ENCODE peak calls at places on chromosomes 16 and 17, in seven cellular contexts. W, C, V, Y, I, P and J are unnamed samples.

GRCh38 chr17:18257747-18258355 is 687 bp downstream of the FLII start:
- DNase-seq in W (peak; percentile 65), C (peak; percentile 53), V (peak; percentile 88), Y (peak; percentile 57), I (peak; percentile 81), P (no peak), J (peak; percentile 66)

GRCh38 chr16:31472559-31473203 is 729 bp downstream of the TGFB1I1 start:
- DNase-seq in W (peak; percentile 91), C (peak; percentile 83), V (peak; percentile 99), Y (no peak), I (peak; percentile 88), P (peak; percentile 97), J (peak; percentile 87)

GRCh38 chr17:9645858-9646555 is 690 bp downstream of the USP43 start:
- DNase-seq in W (peak; percentile 33), C (no peak), V (no peak), Y (peak; percentile 19), I (peak; percentile 24), P (peak; percentile 39), J (peak; percentile 85)

GRCh38 chr17:43799047-43799446 is 18.8 kb downstream of the CFAP97D1 start:
- DNase-seq in W (no peak), C (no peak), V (no peak), Y (no peak), I (no peak), P (no peak), J (no peak)

GRCh38 chr17:40176409-40177110 is 710 bp upstream of the RAPGEFL1 start:
- DNase-seq in W (no peak), C (no peak), V (no peak), Y (no peak), I (no peak), P (no peak), J (peak; percentile 75)

GRCh38 chr16:9393601-9394000 is 302.2 kb downstream of the HAPSTR1 start:
- DNase-seq in W (no peak), C (no peak), V (no peak), Y (no peak), I (no peak), P (no peak), J (no peak)

GRCh38 chr16:56116577-56116964 is 74.7 kb upstream of the GNAO1 start:
- DNase-seq in W (no peak), C (no peak), V (no peak), Y (no peak), I (no peak), P (no peak), J (no peak)

GRCh38 chr16:67173808-67174705 is 3.7 kb downstream of the NOL3 start:
- DNase-seq in W (peak; percentile 86), C (peak; percentile 72), V (peak; percentile 96), Y (peak; percentile 56), I (peak; percentile 88), P (peak; percentile 87), J (peak; percentile 96)

GRCh38 chr16:46882304-46882939 is 1.7 kb upstream of the GPT2 start:
- DNase-seq in W (no peak), C (no peak), V (no peak), Y (no peak), I (no peak), P (no peak), J (no peak)

GRCh38 chr16:4613636-4614570 is 785 bp downstream of the UBALD1 start:
- DNase-seq in W (peak; percentile 52), C (no peak), V (peak; percentile 69), Y (peak; percentile 43), I (peak; percentile 35), P (peak; percentile 75), J (no peak)

GRCh38 chr17:29572691-29573557 is 4.4 kb downstream of the TP53I13 start:
- DNase-seq in W (peak; percentile 66), C (peak; percentile 41), V (peak; percentile 74), Y (peak; percentile 77), I (peak; percentile 73), P (peak; percentile 79), J (peak; percentile 29)

DNA sequence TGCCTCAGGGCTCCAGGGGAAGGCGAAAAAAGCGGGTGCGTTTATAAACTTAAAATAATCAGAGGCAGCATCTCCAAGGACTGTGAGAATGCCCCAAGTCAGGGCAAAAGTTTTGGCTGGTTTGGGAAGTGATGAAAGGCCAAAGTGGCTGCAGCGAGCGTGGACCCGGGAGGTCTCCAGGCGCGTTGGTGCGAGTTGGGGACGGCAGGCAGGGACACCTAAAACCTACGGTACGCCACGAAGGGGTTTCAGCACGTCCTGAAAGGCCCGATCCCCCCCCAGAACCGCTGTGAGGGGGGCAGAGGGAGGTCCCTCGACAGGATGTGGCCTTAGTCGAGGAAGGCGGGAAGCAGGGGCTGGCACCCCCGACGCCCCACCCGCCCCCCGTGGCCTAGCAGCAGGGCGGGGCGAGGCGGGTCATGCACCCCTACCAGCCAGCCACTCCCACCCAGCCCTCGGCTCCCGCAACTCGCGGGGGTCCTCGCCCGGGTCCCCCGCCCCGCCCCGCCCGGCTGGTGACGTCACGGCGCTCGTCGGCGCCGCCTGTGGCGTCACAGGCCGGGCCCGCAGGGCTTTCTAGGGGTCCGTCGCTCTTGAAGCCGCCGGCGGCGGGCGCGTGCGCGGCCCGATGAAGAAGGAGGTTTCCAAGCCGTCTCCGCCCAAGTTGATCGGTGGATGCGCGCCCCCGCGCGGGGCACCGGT is at the start of gene MYCBPAP:
- DNase-seq in W (peak; percentile 80), C (peak; percentile 77), V (peak; percentile 92), Y (peak; percentile 77), I (peak; percentile 86), P (peak; percentile 89), J (peak; percentile 95)
- TF ChIP-seq CTCF in W (no peak), C (no peak), V (no peak), Y (no peak), I (peak; percentile 27), P (no peak), J (no peak)

GRCh38 chr16:63530208-63530607 is 1494.0 kb upstream of the CDH8 start:
- DNase-seq in W (no peak), C (no peak), V (no peak), Y (no peak), I (no peak), P (no peak), J (no peak)
- TF ChIP-seq CTCF in W (no peak), C (no peak), V (no peak), Y (no peak), I (peak; percentile 41), P (no peak), J (no peak)

DNA sequence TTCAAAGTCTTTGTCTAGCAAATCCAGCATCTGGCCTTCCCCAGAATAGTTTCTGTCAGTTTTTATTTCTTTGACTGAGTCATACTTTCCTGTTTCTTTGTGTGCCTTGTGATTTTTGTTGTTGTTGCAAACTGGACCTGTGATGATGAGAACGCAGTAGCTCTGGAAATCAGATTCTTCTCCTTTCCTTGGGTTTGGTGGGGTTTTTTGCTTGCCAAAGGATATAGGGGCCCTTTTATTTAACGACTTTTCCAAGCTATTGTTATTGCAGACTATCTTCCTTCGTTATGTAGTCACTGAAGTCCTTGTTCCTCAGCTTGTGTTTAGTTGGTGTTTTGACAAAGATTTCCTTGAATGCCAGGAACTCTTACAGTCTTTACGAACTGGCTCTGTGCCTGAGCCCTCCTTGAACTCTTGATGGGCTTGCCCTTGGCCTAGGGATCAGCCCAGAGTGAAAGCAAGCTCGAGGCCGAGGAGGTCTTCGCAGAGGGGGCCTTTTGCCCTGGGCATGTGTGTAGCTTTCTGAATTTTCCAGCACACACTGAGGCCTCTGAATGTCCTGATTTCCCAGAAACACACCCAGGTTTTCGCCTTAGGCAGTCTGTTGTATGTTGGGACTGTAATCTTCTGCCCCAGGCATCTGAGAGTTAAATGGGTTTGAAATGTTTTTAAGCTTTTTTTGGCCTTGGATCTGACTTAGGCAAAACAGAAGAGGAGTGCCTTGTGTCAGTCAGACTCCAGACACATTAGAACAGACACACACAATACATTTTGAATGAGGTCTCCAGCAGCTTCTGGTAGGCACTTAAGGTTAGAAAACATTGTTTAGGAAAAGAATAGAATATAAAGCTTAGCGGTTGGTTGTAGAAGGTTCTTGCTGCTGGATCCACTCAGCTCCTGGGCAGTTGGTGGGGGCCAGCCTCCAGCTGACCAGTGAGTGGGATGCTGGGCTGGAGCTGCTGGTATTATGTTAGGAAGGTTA is 17.0 kb downstream of the FOXK2 start:
- DNase-seq in W (peak; percentile 86), C (peak; percentile 33), V (peak; percentile 77), Y (no peak), I (peak; percentile 25), P (peak; percentile 80), J (no peak)
- TF ChIP-seq CTCF in W (no peak), C (no peak), V (no peak), Y (no peak), I (no peak), P (no peak), J (no peak)

DNA sequence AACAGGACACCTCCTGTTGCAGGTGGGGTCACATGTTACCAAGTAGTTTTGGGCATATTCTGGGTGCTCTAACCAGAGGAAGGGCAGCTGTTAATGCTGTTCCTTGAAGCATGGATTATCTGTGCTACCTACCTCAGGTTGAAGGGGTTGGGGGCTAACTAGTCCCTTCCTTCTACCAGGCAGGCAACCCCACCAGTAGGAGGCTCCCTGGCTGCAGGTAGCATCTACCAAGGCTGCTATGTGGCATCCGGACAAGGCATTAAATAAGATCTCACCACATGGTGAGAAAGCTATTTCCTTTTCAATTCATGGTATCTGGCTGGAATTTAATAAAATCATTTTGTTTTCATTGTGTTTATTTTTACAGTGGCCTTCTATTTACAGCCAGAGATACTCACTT is 62.5 kb downstream of the CACNG3 start:
- DNase-seq in W (no peak), C (no peak), V (no peak), Y (no peak), I (no peak), P (no peak), J (no peak)
- TF ChIP-seq CTCF in W (no peak), C (no peak), V (no peak), Y (no peak), I (no peak), P (no peak), J (no peak)